ENCODE peak calls at places on chromosome 21, in nine cellular contexts. S is fibroblast of lung, W is heart right ventricle, U is lower lobe of right lung, J is astrocyte, A is heart left ventricle, T is hepatocyte, X is cardiac muscle cell, D is pancreas. O is an unnamed sample.

GRCh38 chr21:40759061-40759460 is 87.9 kb downstream of the DSCAM start:
- DNase-seq in S (no peak), W (no peak), U (no peak), J (no peak), A (no peak), T (no peak), X (no peak), D (no peak), O (no peak)

GRCh38 chr21:33871171-33871570 is 44.4 kb downstream of the ATP5PO start:
- DNase-seq in S (peak), W (no peak), U (no peak), J (no peak), A (no peak), T (no peak), X (peak), D (no peak), O (peak)

GRCh38 chr21:15826147-15826780 is 96.5 kb downstream of the USP25 start:
- DNase-seq in S (peak), W (peak), U (no peak), J (peak), A (no peak), T (peak), X (peak), D (no peak), O (peak)

GRCh38 chr21:15706686-15707085 is 23.1 kb upstream of the USP25 start:
- DNase-seq in S (peak), W (peak), U (no peak), J (peak), A (no peak), T (peak), X (peak), D (no peak), O (peak)

GRCh38 chr21:15441060-15441493 is 288.7 kb upstream of the USP25 start:
- DNase-seq in S (no peak), W (no peak), U (no peak), J (no peak), A (no peak), T (no peak), X (no peak), D (no peak), O (no peak)

GRCh38 chr21:36647279-36648093 is 51.4 kb upstream of the SIM2 start:
- DNase-seq in S (peak), W (peak), U (no peak), J (peak), A (no peak), T (peak), X (peak), D (no peak), O (no peak)

GRCh38 chr21:34834307-34834706 is 165.5 kb downstream of the CLIC6 start:
- DNase-seq in S (no peak), W (no peak), U (no peak), J (no peak), A (no peak), T (no peak), X (no peak), D (no peak), O (no peak)

GRCh38 chr21:41112740-41113692 is 54.9 kb upstream of the BACE2 start:
- DNase-seq in S (peak), W (peak), U (no peak), J (peak), A (no peak), T (peak), X (peak), D (no peak), O (peak)

GRCh38 chr21:14243461-14243860 is 27.5 kb downstream of the RBM11 start:
- DNase-seq in S (no peak), W (no peak), U (no peak), J (no peak), A (no peak), T (no peak), X (no peak), D (no peak), O (no peak)

GRCh38 chr21:35343046-35343816 is 294.1 kb upstream of the RUNX1 start:
- DNase-seq in S (no peak), W (no peak), U (no peak), J (peak), A (no peak), T (no peak), X (peak), D (no peak), O (no peak)

GRCh38 chr21:26840912-26841311 is 4.3 kb downstream of the ADAMTS1 start:
- DNase-seq in S (peak), W (peak), U (no peak), J (peak), A (no peak), T (peak), X (peak), D (peak), O (peak)

GRCh38 chr21:38645282-38645681 is 147.0 kb upstream of the ERG start:
- DNase-seq in S (peak), W (no peak), U (no peak), J (peak), A (no peak), T (no peak), X (peak), D (no peak), O (peak)

GRCh38 chr21:17554619-17555472 is 42.0 kb downstream of the CXADR start:
- DNase-seq in S (peak), W (no peak), U (no peak), J (no peak), A (no peak), T (no peak), X (no peak), D (no peak), O (peak)

GRCh38 chr21:41769106-41769505 is 2.3 kb upstream of the RIPK4 start:
- DNase-seq in S (no peak), W (no peak), U (no peak), J (no peak), A (no peak), T (peak), X (no peak), D (no peak), O (no peak)

GRCh38 chr21:41121785-41122415 is 46.1 kb upstream of the BACE2 start:
- DNase-seq in S (peak), W (peak), U (peak), J (peak), A (peak), T (peak), X (peak), D (peak), O (peak)

GRCh38 chr21:36323032-36323431 is 3.0 kb downstream of the MORC3 start:
- DNase-seq in S (no peak), W (peak), U (no peak), J (no peak), A (no peak), T (no peak), X (no peak), D (no peak), O (no peak)

GRCh38 chr21:16608209-16608830 is 878.5 kb downstream of the USP25 start:
- DNase-seq in S (peak), W (no peak), U (no peak), J (no peak), A (no peak), T (no peak), X (peak), D (no peak), O (no peak)

GRCh38 chr21:41446571-41446970 is 20.5 kb downstream of the MX1 start:
- DNase-seq in S (no peak), W (no peak), U (no peak), J (no peak), A (no peak), T (no peak), X (no peak), D (no peak), O (peak)

GRCh38 chr21:36699026-36699545 is at the start of gene SIM2:
- DNase-seq in S (no peak), W (no peak), U (no peak), J (no peak), A (no peak), T (no peak), X (peak), D (no peak), O (peak)

GRCh38 chr21:36718951-36719501 is 20.1 kb downstream of the SIM2 start:
- DNase-seq in S (no peak), W (no peak), U (no peak), J (no peak), A (no peak), T (no peak), X (no peak), D (no peak), O (peak)

GRCh38 chr21:32772281-32773047 is 909 bp upstream of the PAXBP1 start:
- DNase-seq in S (no peak), W (peak), U (no peak), J (peak), A (no peak), T (peak), X (peak), D (no peak), O (peak)

GRCh38 chr21:32764186-32764585 is 7.4 kb downstream of the PAXBP1 start:
- DNase-seq in S (no peak), W (no peak), U (no peak), J (no peak), A (no peak), T (no peak), X (no peak), D (no peak), O (no peak)

GRCh38 chr21:32771134-32771523 is 426 bp downstream of the PAXBP1 start:
- DNase-seq in S (peak), W (peak), U (peak), J (peak), A (peak), T (peak), X (peak), D (peak), O (peak)

GRCh38 chr21:32770514-32771133 is 931 bp downstream of the PAXBP1 start:
- DNase-seq in S (no peak), W (no peak), U (no peak), J (peak), A (no peak), T (peak), X (no peak), D (no peak), O (peak)

GRCh38 chr21:32768530-32768929 is 3.0 kb downstream of the PAXBP1 start:
- DNase-seq in S (peak), W (no peak), U (no peak), J (peak), A (no peak), T (no peak), X (no peak), D (no peak), O (no peak)
- H3K4me3 ChIP-seq in S (no peak), W (no peak), U (no peak), J (no peak), A (no peak), T (no peak), X (no peak), D (no peak), O (no peak)

DNA sequence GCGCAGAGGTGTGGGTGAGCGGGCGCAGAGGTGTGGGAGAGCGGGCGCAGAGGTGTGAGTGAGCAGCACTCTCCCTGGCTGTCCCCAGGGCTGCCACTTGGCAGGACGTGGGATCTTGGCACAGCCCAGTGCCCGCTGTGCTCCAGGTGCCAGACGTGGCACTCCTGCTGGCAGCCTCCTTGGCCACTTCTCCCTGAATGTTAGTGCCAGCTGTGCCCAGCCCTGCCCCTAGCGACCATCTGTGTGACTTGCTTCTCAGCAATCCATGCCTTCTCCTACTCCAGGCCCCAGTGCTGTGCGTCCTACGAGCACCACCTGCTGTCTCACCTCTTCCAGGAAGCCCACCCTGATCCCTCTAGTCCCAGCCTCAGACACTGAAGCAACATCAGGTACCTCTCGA is 30.5 kb downstream of the KRTAP10-1 start:
- DNase-seq in S (no peak), W (peak), U (peak), J (no peak), A (peak), T (no peak), X (no peak), D (peak), O (peak)
- TF ChIP-seq CTCF in S (no peak), W (peak), U (peak), J (no peak), A (peak), T (no peak), X (no peak), D (peak), O (peak)

GRCh38 chr21:43012596-43012995 is 38.2 kb downstream of the PKNOX1 start:
- DNase-seq in S (no peak), W (no peak), U (no peak), J (no peak), A (no peak), T (no peak), X (no peak), D (no peak), O (no peak)

GRCh38 chr21:43020177-43020576 is 45.8 kb downstream of the PKNOX1 start:
- DNase-seq in S (no peak), W (no peak), U (no peak), J (no peak), A (no peak), T (no peak), X (no peak), D (no peak), O (no peak)

GRCh38 chr21:43018519-43018918 is 44.2 kb downstream of the PKNOX1 start:
- DNase-seq in S (no peak), W (no peak), U (no peak), J (no peak), A (no peak), T (no peak), X (no peak), D (no peak), O (no peak)

GRCh38 chr21:43016728-43017127 is 42.4 kb downstream of the PKNOX1 start:
- DNase-seq in S (no peak), W (no peak), U (no peak), J (no peak), A (no peak), T (no peak), X (no peak), D (no peak), O (no peak)

GRCh38 chr21:43015906-43016540 is 41.7 kb downstream of the PKNOX1 start:
- DNase-seq in S (no peak), W (no peak), U (no peak), J (no peak), A (no peak), T (no peak), X (no peak), D (no peak), O (no peak)
- H3K4me3 ChIP-seq in S (no peak), W (no peak), U (no peak), J (no peak), A (no peak), T (no peak), X (no peak), D (no peak), O (no peak)

DNA sequence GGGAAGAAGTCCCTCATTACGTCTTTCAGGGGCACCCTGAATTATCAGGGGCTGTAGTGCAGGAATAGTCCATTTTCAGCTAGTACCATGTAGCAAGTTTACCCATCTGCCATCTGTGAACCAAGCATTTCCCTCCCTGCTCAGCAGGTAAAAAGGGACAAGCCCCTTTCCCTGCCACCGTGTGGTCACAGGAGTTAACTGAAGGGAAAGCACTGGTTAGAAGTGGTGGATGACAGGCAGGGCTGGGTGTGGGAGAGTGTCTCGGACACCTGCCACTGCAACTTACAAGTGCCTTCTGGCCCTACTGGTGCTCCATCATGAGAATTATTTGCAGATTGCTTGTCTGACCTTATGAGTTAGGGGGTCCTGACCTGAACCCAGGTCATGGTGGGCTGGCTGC is 32.0 kb upstream of the IGSF5 start:
- DNase-seq in S (no peak), W (no peak), U (no peak), J (no peak), A (no peak), T (no peak), X (no peak), D (no peak), O (no peak)
- TF ChIP-seq CTCF in S (no peak), W (no peak), U (no peak), J (no peak), A (no peak), T (peak), X (no peak), D (no peak), O (no peak)

GRCh38 chr21:45983981-45984551 is 2.5 kb downstream of the COL6A1 start:
- DNase-seq in S (no peak), W (no peak), U (peak), J (no peak), A (peak), T (no peak), X (no peak), D (peak), O (peak)
- H3K4me3 ChIP-seq in S (peak), W (peak), U (peak), J (peak), A (peak), T (no peak), X (no peak), D (peak), O (peak)

DNA sequence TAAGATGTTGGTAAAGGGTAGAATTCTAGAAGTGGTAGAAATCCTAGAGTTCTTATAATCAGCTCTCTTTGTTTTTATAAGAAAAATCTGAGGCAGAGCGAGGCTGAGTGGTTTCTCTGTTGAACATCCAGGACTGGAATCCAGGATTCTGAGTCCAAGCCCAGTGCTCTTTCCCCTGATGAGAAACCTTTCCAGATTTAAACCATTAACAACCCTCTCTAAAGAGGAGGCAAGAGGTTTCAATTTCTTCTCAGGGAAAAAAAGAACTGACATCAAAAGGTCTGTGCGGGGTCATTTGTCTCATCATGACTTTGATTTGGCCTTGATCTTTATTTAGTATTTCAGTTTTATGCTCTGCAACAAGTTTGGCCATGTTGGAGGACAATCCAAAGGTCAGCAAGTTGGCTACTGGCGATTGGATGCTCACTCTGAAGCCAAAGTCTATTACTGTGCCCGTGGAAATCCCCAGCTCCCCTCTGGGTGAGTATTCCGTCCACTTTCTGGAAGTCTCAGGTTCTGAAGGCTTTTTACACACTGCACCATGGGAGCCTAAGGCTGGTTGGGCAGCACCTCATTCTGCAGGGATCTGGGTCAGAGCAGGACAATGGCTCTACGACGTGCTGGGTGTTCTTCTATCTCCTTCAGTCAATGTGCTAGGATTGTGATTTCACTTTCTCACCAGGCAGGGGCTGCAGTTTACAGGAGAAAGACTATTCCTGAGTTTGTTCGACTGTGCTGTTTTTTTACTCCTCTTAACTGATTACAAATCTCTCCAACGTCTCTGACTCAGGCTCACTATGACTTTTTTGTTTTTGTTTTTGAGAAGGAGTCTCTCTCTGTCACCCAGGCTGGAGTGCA is 18.9 kb upstream of the CCT8 start:
- DNase-seq in S (peak), W (no peak), U (no peak), J (peak), A (no peak), T (no peak), X (peak), D (no peak), O (peak)
- TF ChIP-seq CTCF in S (no peak), W (no peak), U (no peak), J (peak), A (no peak), T (no peak), X (peak), D (no peak), O (no peak)

O was measured in AG10803.